ENCODE peak calls at places on chromosomes 16 and 17, in nine cellular contexts. S is central memory CD4-positive, alpha-beta T cell; T is NCI-H2081; Y is activated CD4-positive, alpha-beta T cell treated with anti-CD3 and anti-CD28 coated beads, Interleukin-2, amount 50 U/mL, for 48 hours; G is lower leg skin; I is cardiac fibroblast; J is stimulated activated CD4-positive, alpha-beta T cell treated with anti-CD3 and anti-CD28 coated beads, TNF-alpha, amount 100 ng/mL, for 24 hours; W is tibial artery; B is NCI-H2107. H is an unnamed sample.
A peak's percentile ranks its signal among the peaks of the same experiment; 100 is the strongest.

GRCh38 chr16:23597003-23597756 is 1.1 kb upstream of the NDUFAB1 start:
- DNase-seq in S (no peak), T (peak; percentile 8), Y (peak; percentile 7), G (no peak), I (no peak), J (no peak), W (no peak), B (no peak), H (peak; percentile 32)

GRCh38 chr17:50632637-50633036 is 2.0 kb upstream of the ABCC3 start:
- DNase-seq in S (no peak), T (no peak), Y (no peak), G (no peak), I (no peak), J (no peak), W (no peak), B (no peak), H (no peak)

GRCh38 chr17:45312477-45313418 is 4.1 kb downstream of the MAP3K14 start:
- DNase-seq in S (no peak), T (no peak), Y (no peak), G (no peak), I (peak; percentile 32), J (no peak), W (no peak), B (no peak), H (peak; percentile 56)

GRCh38 chr17:72110231-72110952 is 10.4 kb upstream of the SOX9 start:
- DNase-seq in S (no peak), T (no peak), Y (no peak), G (no peak), I (no peak), J (no peak), W (no peak), B (no peak), H (no peak)

GRCh38 chr16:1028056-1028455 is 44.5 kb upstream of the SSTR5 start:
- DNase-seq in S (no peak), T (no peak), Y (no peak), G (no peak), I (no peak), J (no peak), W (no peak), B (no peak), H (no peak)

GRCh38 chr17:65936013-65936412 is 255.9 kb downstream of the CEP112 start:
- DNase-seq in S (no peak), T (no peak), Y (no peak), G (no peak), I (peak; percentile 79), J (no peak), W (no peak), B (no peak), H (no peak)

GRCh38 chr16:1338119-1338730 is 4.8 kb downstream of the BAIAP3 start:
- DNase-seq in S (no peak), T (peak; percentile 23), Y (no peak), G (no peak), I (no peak), J (no peak), W (no peak), B (no peak), H (no peak)

GRCh38 chr17:37610971-37611370 is 1.8 kb upstream of the SYNRG start:
- DNase-seq in S (no peak), T (no peak), Y (no peak), G (no peak), I (no peak), J (no peak), W (no peak), B (no peak), H (no peak)

GRCh38 chr17:13601776-13602551 is at the start of gene HS3ST3A1:
- DNase-seq in S (no peak), T (no peak), Y (no peak), G (no peak), I (peak; percentile 79), J (peak; percentile 14), W (no peak), B (no peak), H (no peak)

GRCh38 chr17:54947396-54947795 is 21.1 kb downstream of the COX11 start:
- DNase-seq in S (no peak), T (no peak), Y (no peak), G (no peak), I (no peak), J (no peak), W (no peak), B (no peak), H (no peak)

GRCh38 chr17:29760771-29761682 is 138.3 kb upstream of the CORO6 start:
- DNase-seq in S (peak; percentile 92), T (no peak), Y (peak; percentile 92), G (peak; percentile 97), I (peak; percentile 86), J (peak; percentile 91), W (peak; percentile 94), B (no peak), H (peak; percentile 85)

GRCh38 chr17:48328457-48328856 is 101.6 kb downstream of the SKAP1 start:
- DNase-seq in S (no peak), T (peak; percentile 37), Y (no peak), G (no peak), I (no peak), J (no peak), W (no peak), B (no peak), H (no peak)

GRCh38 chr17:55769625-55770000 is 18.8 kb downstream of the PCTP start:
- DNase-seq in S (no peak), T (no peak), Y (no peak), G (peak; percentile 88), I (peak; percentile 92), J (no peak), W (no peak), B (no peak), H (peak; percentile 81)

GRCh38 chr16:87926246-87927194 is 9.8 kb downstream of the CA5A start:
- DNase-seq in S (no peak), T (peak; percentile 43), Y (peak; percentile 17), G (no peak), I (no peak), J (peak; percentile 27), W (no peak), B (no peak), H (no peak)

GRCh38 chr17:48335858-48336500 is 94.0 kb downstream of the SKAP1 start:
- DNase-seq in S (peak; percentile 54), T (peak; percentile 76), Y (no peak), G (no peak), I (peak; percentile 82), J (no peak), W (no peak), B (no peak), H (peak; percentile 69)

GRCh38 chr16:80803341-80804060 is 897 bp downstream of the CDYL2 start:
- DNase-seq in S (peak; percentile 35), T (no peak), Y (peak; percentile 46), G (no peak), I (peak; percentile 24), J (peak; percentile 28), W (no peak), B (no peak), H (peak; percentile 30)

GRCh38 chr16:57916735-57917450 is 54.0 kb downstream of the CNGB1 start:
- DNase-seq in S (no peak), T (no peak), Y (no peak), G (no peak), I (peak; percentile 36), J (no peak), W (no peak), B (no peak), H (peak; percentile 76)

GRCh38 chr16:11554054-11554453 is 32.7 kb downstream of the LITAF start:
- DNase-seq in S (no peak), T (no peak), Y (no peak), G (no peak), I (no peak), J (no peak), W (no peak), B (no peak), H (no peak)

GRCh38 chr16:89201467-89202377 is 1.4 kb upstream of the SLC22A31 start:
- DNase-seq in S (peak; percentile 74), T (peak; percentile 23), Y (peak; percentile 83), G (peak; percentile 95), I (peak; percentile 68), J (peak; percentile 82), W (no peak), B (peak; percentile 63), H (no peak)

GRCh38 chr17:32928527-32929287 is 754 bp downstream of the TMEM98 start:
- DNase-seq in S (no peak), T (no peak), Y (no peak), G (peak; percentile 28), I (peak; percentile 47), J (no peak), W (no peak), B (no peak), H (no peak)

GRCh38 chr16:85286066-85286712 is 173.9 kb upstream of the CIBAR2 start:
- DNase-seq in S (no peak), T (no peak), Y (no peak), G (peak; percentile 96), I (peak; percentile 51), J (no peak), W (peak; percentile 95), B (no peak), H (peak; percentile 82)

GRCh38 chr17:15943971-15944719 is 785 bp upstream of the ADORA2B start:
- DNase-seq in S (no peak), T (no peak), Y (no peak), G (no peak), I (no peak), J (no peak), W (no peak), B (no peak), H (no peak)

GRCh38 chr16:52713740-52714139 is 166.8 kb upstream of the TOX3 start:
- DNase-seq in S (no peak), T (no peak), Y (no peak), G (no peak), I (no peak), J (no peak), W (no peak), B (no peak), H (no peak)

GRCh38 chr17:1865252-1866037 is 35.6 kb downstream of the RPA1 start:
- DNase-seq in S (peak; percentile 48), T (no peak), Y (peak; percentile 45), G (peak; percentile 43), I (peak; percentile 62), J (peak; percentile 37), W (no peak), B (no peak), H (peak; percentile 18)

GRCh38 chr17:336110-337021 is 16.2 kb downstream of the RPH3AL start:
- DNase-seq in S (peak; percentile 53), T (peak; percentile 28), Y (peak; percentile 34), G (peak; percentile 93), I (no peak), J (peak; percentile 32), W (peak; percentile 68), B (peak; percentile 40), H (no peak)

GRCh38 chr17:35022536-35023063 is 40.9 kb downstream of the RFFL start:
- DNase-seq in S (peak; percentile 55), T (peak; percentile 76), Y (peak; percentile 77), G (peak; percentile 91), I (peak; percentile 95), J (peak; percentile 73), W (peak; percentile 92), B (no peak), H (peak; percentile 83)

GRCh38 chr17:60845012-60845411 is 167.4 kb downstream of the BCAS3 start:
- DNase-seq in S (no peak), T (no peak), Y (no peak), G (no peak), I (no peak), J (no peak), W (no peak), B (no peak), H (no peak)

GRCh38 chr17:76868176-76868668 is at the start of gene MGAT5B:
- DNase-seq in S (peak; percentile 69), T (peak; percentile 89), Y (peak; percentile 76), G (peak; percentile 90), I (peak; percentile 80), J (peak; percentile 76), W (peak; percentile 81), B (peak; percentile 53), H (peak; percentile 80)

GRCh38 chr17:61405047-61405685 is 5.5 kb downstream of the TBX2 start:
- DNase-seq in S (no peak), T (no peak), Y (no peak), G (no peak), I (peak; percentile 41), J (no peak), W (peak; percentile 70), B (no peak), H (no peak)

GRCh38 chr17:34542700-34543336 is 36.6 kb upstream of the TMEM132E start:
- DNase-seq in S (peak; percentile 40), T (no peak), Y (peak; percentile 48), G (no peak), I (peak; percentile 32), J (peak; percentile 27), W (no peak), B (no peak), H (peak; percentile 3)

GRCh38 chr17:679491-679890 is 35.1 kb downstream of the VPS53 start:
- DNase-seq in S (no peak), T (no peak), Y (no peak), G (no peak), I (no peak), J (no peak), W (no peak), B (no peak), H (no peak)